ENCODE peak calls at places on chromosomes 12 and 14, in four cellular contexts. S is AG04450, W is A549, O is HCT116. T is an unnamed sample.

GRCh38 chr12:51077930-51078329 is 5.5 kb downstream of the CSRNP2 start:
- DNase-seq in W (no peak), S (no peak), O (no peak), T (peak)

GRCh38 chr12:4899361-4899760 is 10.3 kb upstream of the KCNA1 start:
- DNase-seq in O (no peak), S (no peak), W (no peak), T (no peak)

GRCh38 chr14:86626530-86626929 is 1096.6 kb downstream of the FLRT2 start:
- DNase-seq in O (no peak), W (no peak), S (no peak), T (no peak)

GRCh38 chr14:69069020-69069421 is 83.9 kb downstream of the DCAF5 start:
- DNase-seq in S (peak), W (peak), O (no peak), T (no peak)

GRCh38 chr12:112905451-112906089 is 1.2 kb upstream of the OAS1 start:
- DNase-seq in O (no peak), S (no peak), W (no peak), T (no peak)

GRCh38 chr14:45531022-45531421 is 278.0 kb upstream of the MIS18BP1 start:
- DNase-seq in O (no peak), S (no peak), W (no peak), T (no peak)

GRCh38 chr12:18165889-18166288 is 75.9 kb upstream of the RERGL start:
- DNase-seq in S (no peak), O (no peak), W (no peak), T (no peak)

GRCh38 chr12:46197876-46198275 is 71.0 kb downstream of the SLC38A1 start:
- DNase-seq in S (no peak), O (no peak), W (no peak), T (no peak)

GRCh38 chr14:102020058-102020971 is 55.9 kb downstream of the DYNC1H1 start:
- DNase-seq in W (no peak), S (peak), O (no peak), T (no peak)

GRCh38 chr14:99131632-99132271 is 140.2 kb downstream of the BCL11B start:
- DNase-seq in O (no peak), S (no peak), W (no peak), T (no peak)

GRCh38 chr12:116697305-116698130 is 40.4 kb downstream of the SPRING1 start:
- DNase-seq in W (peak), S (no peak), O (peak), T (no peak)

GRCh38 chr12:123389560-123390351 is 5.8 kb downstream of the KMT5A start:
- DNase-seq in S (no peak), W (no peak), O (no peak), T (no peak)

GRCh38 chr12:62834406-62834805 is 100.5 kb downstream of the PPM1H start:
- DNase-seq in S (no peak), W (no peak), O (no peak), T (peak)

GRCh38 chr14:76937181-76938091 is 91.1 kb downstream of the IRF2BPL start:
- DNase-seq in W (no peak), S (peak), O (no peak), T (no peak)

GRCh38 chr14:77123381-77124344 is 17.9 kb downstream of the ZDHHC22 start:
- DNase-seq in S (no peak), O (peak), W (no peak), T (peak)

GRCh38 chr12:109782322-109782695 is 50.9 kb downstream of the TRPV4 start:
- DNase-seq in S (no peak), O (no peak), W (no peak), T (no peak)

GRCh38 chr14:32104308-32104707 is 27.2 kb downstream of the ARHGAP5 start:
- DNase-seq in S (no peak), W (no peak), O (no peak), T (no peak)

GRCh38 chr12:89092297-89092696 is 260.0 kb downstream of the DUSP6 start:
- DNase-seq in O (no peak), S (no peak), W (no peak), T (no peak)

GRCh38 chr12:43655586-43655985 is 103.0 kb downstream of the PUS7L start:
- DNase-seq in S (no peak), O (no peak), W (no peak), T (no peak)

GRCh38 chr12:3614806-3615466 is 123.9 kb downstream of the PRMT8 start:
- DNase-seq in S (no peak), O (no peak), W (no peak), T (no peak)

GRCh38 chr14:22627506-22628263 is 16.5 kb downstream of the OR6J1 start:
- DNase-seq in W (no peak), O (no peak), S (no peak), T (no peak)

GRCh38 chr12:117742721-117743120 is 226.1 kb downstream of the KSR2 start:
- DNase-seq in W (no peak), S (no peak), O (no peak), T (no peak)

GRCh38 chr14:57364659-57365450 is 25.5 kb upstream of the NAA30 start:
- DNase-seq in W (no peak), O (no peak), S (no peak), T (no peak)

GRCh38 chr12:49225551-49226166 is 36.8 kb upstream of the TUBA1A start:
- DNase-seq in S (no peak), O (no peak), W (peak), T (no peak)

DNA sequence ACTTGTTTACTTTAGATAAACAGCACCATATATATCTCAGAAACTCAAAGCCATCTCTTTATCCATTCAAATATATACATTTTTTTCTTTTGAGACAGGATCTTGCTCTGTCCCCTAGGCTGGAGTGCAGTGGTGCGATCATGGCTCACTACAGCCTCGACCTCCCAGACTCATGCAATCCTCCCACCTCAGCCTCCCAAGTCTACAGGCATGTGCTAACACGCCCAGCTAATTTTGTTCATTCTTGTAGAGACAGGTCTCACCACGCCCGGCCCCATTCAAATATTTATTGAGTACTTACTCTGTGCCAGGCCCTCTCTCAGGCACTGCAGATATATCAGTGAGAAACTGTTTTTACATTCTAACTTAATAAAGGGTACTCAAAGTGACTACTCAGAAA is 3.0 kb downstream of the ATXN3 start:
- DNase-seq in S (no peak), W (no peak), O (no peak), T (no peak)
- H3K27ac ChIP-seq in S (no peak), W (no peak), O (no peak), T (no peak)

DNA sequence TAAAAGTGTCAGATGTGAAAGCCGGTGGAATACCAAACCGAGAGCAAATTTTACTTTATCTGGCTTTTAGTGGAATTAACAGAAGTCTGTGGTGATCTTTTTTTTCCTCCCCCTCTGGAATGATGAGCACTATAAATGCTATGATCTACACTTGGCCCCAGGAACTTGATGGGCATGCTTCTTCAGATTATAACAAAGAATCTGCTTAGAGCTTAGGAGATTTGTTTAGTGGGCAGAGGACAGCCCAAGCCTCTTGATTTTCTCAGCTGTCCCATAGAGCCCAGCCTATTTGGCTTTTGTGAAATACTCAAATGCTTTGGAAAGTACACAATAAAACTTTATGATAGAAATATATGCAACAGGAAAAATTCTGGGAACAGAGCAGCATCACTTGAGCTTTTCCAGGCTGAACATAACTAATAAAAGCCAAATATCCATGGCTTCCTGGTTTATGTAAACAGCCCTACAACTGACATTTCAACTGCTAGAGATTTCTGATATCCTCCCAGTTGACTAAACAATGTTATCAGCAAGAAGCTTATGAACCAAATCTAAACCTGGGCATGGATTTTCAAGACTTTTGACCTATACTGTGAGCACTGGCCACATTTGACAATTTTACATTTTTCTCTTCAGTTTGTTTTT is 149.6 kb downstream of the PLXNC1 start:
- DNase-seq in S (no peak), W (no peak), O (no peak), T (no peak)
- H3K27ac ChIP-seq in S (no peak), W (no peak), O (no peak), T (no peak)

DNA sequence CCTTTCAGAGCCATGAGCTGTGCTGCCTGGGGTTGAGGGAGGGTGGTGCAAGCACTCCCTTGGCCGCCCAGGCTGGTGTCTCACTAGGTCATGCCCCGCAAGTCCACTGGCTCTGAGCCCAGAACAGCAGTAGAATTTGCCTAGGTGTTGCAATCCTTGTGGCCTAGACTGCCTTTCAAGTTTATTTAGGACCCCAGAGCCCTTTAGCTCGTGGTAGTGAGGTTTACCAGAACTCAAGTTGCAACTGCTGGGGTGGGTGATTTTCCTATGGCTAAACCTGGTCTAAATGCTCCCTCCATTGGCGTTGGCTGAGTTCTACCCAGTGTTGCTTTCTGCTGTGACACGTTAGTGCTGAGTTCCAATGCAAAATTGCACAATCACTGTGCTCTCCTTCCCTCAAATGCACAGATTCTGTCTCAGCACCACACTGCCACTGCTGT is 287.2 kb downstream of the BCAT1 start:
- DNase-seq in S (peak), O (no peak), W (no peak), T (no peak)
- H3K27ac ChIP-seq in S (no peak), O (no peak), W (no peak), T (no peak)

GRCh38 chr12:21502164-21502496 is 541 bp downstream of the GOLT1B start:
- DNase-seq in S (no peak), W (peak), O (no peak), T (no peak)

GRCh38 chr12:21499765-21500164 is 1.7 kb downstream of the RECQL start:
- DNase-seq in S (no peak), O (no peak), W (no peak), T (no peak)

GRCh38 chr12:21501258-21502163 is at the start of the genes GOLT1B and RECQL:
- DNase-seq in W (peak), O (peak), S (peak), T (peak)

GRCh38 chr12:21502872-21503271 is 1.3 kb downstream of the GOLT1B start:
- DNase-seq in S (no peak), W (no peak), O (no peak), T (no peak)

GRCh38 chr12:21500786-21501257 is 613 bp downstream of the RECQL start:
- DNase-seq in W (no peak), S (no peak), O (no peak), T (no peak)
- H3K27ac ChIP-seq in W (peak), S (peak), O (peak), T (peak)

DNA sequence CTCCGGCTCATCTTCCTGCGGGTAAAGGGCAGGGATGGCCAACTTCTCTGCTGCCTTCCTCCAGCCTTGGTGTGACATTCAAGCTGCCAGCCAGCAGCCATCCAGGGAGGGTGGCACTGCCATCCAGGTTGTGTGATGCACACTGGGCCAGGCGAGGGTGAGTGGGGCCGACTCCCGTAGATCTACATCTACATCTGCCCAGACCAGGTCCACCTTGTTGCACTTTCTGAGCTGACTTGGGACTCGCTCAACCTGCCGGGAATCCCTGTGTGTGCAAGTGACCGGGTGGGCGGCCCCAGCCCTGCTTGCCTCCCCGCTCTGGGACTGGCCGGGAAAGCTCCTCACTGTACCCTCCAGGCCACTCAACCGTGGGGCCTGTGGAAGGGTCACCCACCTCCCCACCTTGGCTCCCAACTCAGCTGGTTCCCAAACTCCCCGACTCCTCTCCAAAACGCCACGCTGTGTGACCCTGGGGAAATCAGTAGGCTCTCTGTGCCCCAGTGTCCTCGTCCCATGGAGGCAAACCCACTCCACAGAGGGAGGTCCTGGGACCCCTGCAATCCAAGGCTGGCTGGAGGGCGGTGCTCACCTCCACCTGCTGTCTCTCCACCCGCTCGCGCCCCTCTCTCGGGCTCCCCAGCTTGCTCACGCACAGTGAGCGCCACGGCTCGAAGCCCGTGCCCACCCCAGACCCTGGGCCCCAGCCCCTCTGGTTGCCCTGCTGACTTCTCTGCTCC is 14.7 kb downstream of the JAG2 start:
- DNase-seq in O (no peak), W (no peak), S (no peak), T (no peak)
- H3K27ac ChIP-seq in O (no peak), W (no peak), S (no peak), T (no peak)

GRCh38 chr12:47982770-47983169 is 19.4 kb downstream of the TMEM106C start:
- DNase-seq in W (no peak), S (no peak), O (no peak), T (no peak)

GRCh38 chr12:47986266-47986610 is 18.0 kb downstream of the COL2A1 start:
- DNase-seq in W (no peak), O (no peak), S (no peak), T (peak)

GRCh38 chr12:47983541-47984115 is 20.2 kb downstream of the TMEM106C start:
- DNase-seq in S (no peak), O (no peak), W (no peak), T (no peak)

GRCh38 chr12:47985596-47986265 is 18.5 kb downstream of the COL2A1 start:
- DNase-seq in S (no peak), W (no peak), O (no peak), T (peak)

GRCh38 chr12:47984331-47984801 is 19.9 kb downstream of the COL2A1 start:
- DNase-seq in W (no peak), O (no peak), S (no peak), T (no peak)
- H3K27ac ChIP-seq in W (no peak), O (no peak), S (no peak), T (no peak)

GRCh38 chr12:114415525-114415868 is 9.6 kb upstream of the TBX5 start:
- DNase-seq in O (no peak), W (no peak), S (no peak), T (no peak)

GRCh38 chr12:114414866-114415524 is 9.1 kb upstream of the TBX5 start:
- DNase-seq in S (no peak), W (no peak), O (no peak), T (no peak)

GRCh38 chr12:114416028-114416427 is 10.1 kb upstream of the TBX5 start:
- DNase-seq in W (no peak), O (no peak), S (no peak), T (no peak)

GRCh38 chr12:114425031-114425626 is 19.2 kb upstream of the TBX5 start:
- DNase-seq in W (no peak), O (no peak), S (no peak), T (no peak)

DNA sequence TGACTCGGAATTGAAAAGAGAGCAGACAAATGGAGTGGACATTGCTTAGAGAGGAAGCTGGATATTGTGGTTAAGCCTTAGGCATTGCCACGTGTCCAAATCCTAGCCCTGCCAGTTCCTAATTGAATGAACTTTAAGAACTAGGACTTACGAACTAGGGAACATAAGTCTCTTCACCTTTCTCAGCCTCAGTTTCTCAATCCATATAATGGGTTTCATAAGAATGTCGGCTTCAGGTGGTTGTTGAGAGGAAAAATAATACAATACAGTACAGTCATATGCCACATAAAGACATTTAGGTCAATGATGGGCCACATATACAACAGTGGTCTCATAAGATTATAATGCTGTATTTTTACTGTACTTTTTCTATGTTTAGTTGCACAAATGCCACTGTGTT is 14.6 kb upstream of the TBX5 start:
- DNase-seq in W (no peak), O (no peak), S (no peak), T (no peak)
- H3K27ac ChIP-seq in W (no peak), O (no peak), S (no peak), T (no peak)